ENCODE peak calls at places on chromosomes 1 and 21, in nine cellular contexts. One of them, this sample, is unnamed.

GRCh38 chr1:40479156-40479555 is 2.1 kb downstream of the ZFP69 start:
- DNase-seq in fibroblast of mammary gland: no peak
- DNase-seq in epithelial cell of proximal tubule: no peak
- DNase-seq in cardiac fibroblast: no peak
- DNase-seq in mucosa of gallbladder: no peak
- DNase-seq in NCI-H187 treated with DMSO at 0.1 percent for 48 hours: no peak
- DNase-seq in fibroblast of gingiva: no peak
- DNase-seq in GM03348: no peak
- DNase-seq in lower lobe of right lung: no peak
- DNase-seq in this sample: no peak

GRCh38 chr1:19676438-19676922 is 11.8 kb downstream of the HTR6 start:
- DNase-seq in mucosa of gallbladder: peak
- DNase-seq in lower lobe of right lung: no peak
- DNase-seq in fibroblast of gingiva: peak
- DNase-seq in epithelial cell of proximal tubule: no peak
- DNase-seq in NCI-H187 treated with DMSO at 0.1 percent for 48 hours: no peak
- DNase-seq in fibroblast of mammary gland: peak
- DNase-seq in GM03348: peak
- DNase-seq in cardiac fibroblast: peak
- DNase-seq in this sample: no peak

GRCh38 chr1:219298581-219299148 is 125.0 kb downstream of the LYPLAL1 start:
- DNase-seq in GM03348: peak
- DNase-seq in mucosa of gallbladder: no peak
- DNase-seq in fibroblast of mammary gland: peak
- DNase-seq in NCI-H187 treated with DMSO at 0.1 percent for 48 hours: no peak
- DNase-seq in cardiac fibroblast: peak
- DNase-seq in epithelial cell of proximal tubule: no peak
- DNase-seq in lower lobe of right lung: no peak
- DNase-seq in fibroblast of gingiva: peak
- DNase-seq in this sample: no peak

GRCh38 chr1:196148367-196148970 is 459.8 kb downstream of the KCNT2 start:
- DNase-seq in mucosa of gallbladder: no peak
- DNase-seq in GM03348: peak
- DNase-seq in cardiac fibroblast: peak
- DNase-seq in NCI-H187 treated with DMSO at 0.1 percent for 48 hours: no peak
- DNase-seq in lower lobe of right lung: no peak
- DNase-seq in fibroblast of mammary gland: peak
- DNase-seq in fibroblast of gingiva: peak
- DNase-seq in epithelial cell of proximal tubule: no peak
- DNase-seq in this sample: no peak

GRCh38 chr1:26417111-26417510 is 6.5 kb downstream of the LIN28A start:
- DNase-seq in cardiac fibroblast: peak
- DNase-seq in GM03348: peak
- DNase-seq in NCI-H187 treated with DMSO at 0.1 percent for 48 hours: no peak
- DNase-seq in lower lobe of right lung: peak
- DNase-seq in fibroblast of gingiva: peak
- DNase-seq in mucosa of gallbladder: peak
- DNase-seq in epithelial cell of proximal tubule: no peak
- DNase-seq in fibroblast of mammary gland: peak
- DNase-seq in this sample: peak

GRCh38 chr1:158353333-158354038 is at the start of gene CD1E:
- DNase-seq in epithelial cell of proximal tubule: no peak
- DNase-seq in mucosa of gallbladder: no peak
- DNase-seq in lower lobe of right lung: no peak
- DNase-seq in fibroblast of mammary gland: no peak
- DNase-seq in fibroblast of gingiva: no peak
- DNase-seq in NCI-H187 treated with DMSO at 0.1 percent for 48 hours: no peak
- DNase-seq in cardiac fibroblast: no peak
- DNase-seq in GM03348: no peak
- DNase-seq in this sample: no peak

GRCh38 chr1:19596065-19596718 is 47.9 kb upstream of the NBL1 start:
- DNase-seq in lower lobe of right lung: no peak
- DNase-seq in fibroblast of gingiva: peak
- DNase-seq in epithelial cell of proximal tubule: no peak
- DNase-seq in mucosa of gallbladder: peak
- DNase-seq in NCI-H187 treated with DMSO at 0.1 percent for 48 hours: peak
- DNase-seq in fibroblast of mammary gland: no peak
- DNase-seq in GM03348: peak
- DNase-seq in cardiac fibroblast: no peak
- DNase-seq in this sample: no peak

GRCh38 chr1:171738921-171739320 is 2.9 kb downstream of the VAMP4 start:
- DNase-seq in cardiac fibroblast: no peak
- DNase-seq in NCI-H187 treated with DMSO at 0.1 percent for 48 hours: no peak
- DNase-seq in fibroblast of mammary gland: peak
- DNase-seq in mucosa of gallbladder: no peak
- DNase-seq in GM03348: peak
- DNase-seq in lower lobe of right lung: no peak
- DNase-seq in epithelial cell of proximal tubule: no peak
- DNase-seq in fibroblast of gingiva: peak
- DNase-seq in this sample: no peak

GRCh38 chr1:159986093-159986492 is 32.1 kb upstream of the SLAMF9 start:
- DNase-seq in mucosa of gallbladder: no peak
- DNase-seq in epithelial cell of proximal tubule: no peak
- DNase-seq in GM03348: no peak
- DNase-seq in cardiac fibroblast: no peak
- DNase-seq in NCI-H187 treated with DMSO at 0.1 percent for 48 hours: no peak
- DNase-seq in fibroblast of mammary gland: no peak
- DNase-seq in lower lobe of right lung: no peak
- DNase-seq in fibroblast of gingiva: no peak
- DNase-seq in this sample: no peak

GRCh38 chr1:42162181-42162580 is 2.4 kb downstream of the GUCA2A start:
- DNase-seq in fibroblast of gingiva: no peak
- DNase-seq in NCI-H187 treated with DMSO at 0.1 percent for 48 hours: no peak
- DNase-seq in fibroblast of mammary gland: no peak
- DNase-seq in cardiac fibroblast: no peak
- DNase-seq in epithelial cell of proximal tubule: no peak
- DNase-seq in GM03348: no peak
- DNase-seq in lower lobe of right lung: no peak
- DNase-seq in mucosa of gallbladder: no peak
- DNase-seq in this sample: no peak

GRCh38 chr1:12472798-12473551 is 145.0 kb downstream of the DHRS3 start:
- DNase-seq in NCI-H187 treated with DMSO at 0.1 percent for 48 hours: no peak
- DNase-seq in GM03348: no peak
- DNase-seq in cardiac fibroblast: no peak
- DNase-seq in epithelial cell of proximal tubule: no peak
- DNase-seq in mucosa of gallbladder: no peak
- DNase-seq in fibroblast of gingiva: no peak
- DNase-seq in fibroblast of mammary gland: no peak
- DNase-seq in lower lobe of right lung: no peak
- DNase-seq in this sample: peak

GRCh38 chr1:155759966-155760630 is 71.2 kb downstream of the DAP3 start:
- DNase-seq in epithelial cell of proximal tubule: no peak
- DNase-seq in cardiac fibroblast: no peak
- DNase-seq in fibroblast of gingiva: no peak
- DNase-seq in lower lobe of right lung: no peak
- DNase-seq in GM03348: no peak
- DNase-seq in fibroblast of mammary gland: no peak
- DNase-seq in mucosa of gallbladder: no peak
- DNase-seq in NCI-H187 treated with DMSO at 0.1 percent for 48 hours: no peak
- DNase-seq in this sample: no peak

GRCh38 chr21:41187537-41188025 is 19.6 kb downstream of the BACE2 start:
- DNase-seq in lower lobe of right lung: no peak
- DNase-seq in fibroblast of gingiva: no peak
- DNase-seq in mucosa of gallbladder: no peak
- DNase-seq in cardiac fibroblast: no peak
- DNase-seq in GM03348: no peak
- DNase-seq in epithelial cell of proximal tubule: no peak
- DNase-seq in fibroblast of mammary gland: no peak
- DNase-seq in NCI-H187 treated with DMSO at 0.1 percent for 48 hours: no peak
- DNase-seq in this sample: no peak

GRCh38 chr21:36768496-36768895 is 69.6 kb downstream of the SIM2 start:
- DNase-seq in lower lobe of right lung: no peak
- DNase-seq in NCI-H187 treated with DMSO at 0.1 percent for 48 hours: no peak
- DNase-seq in mucosa of gallbladder: no peak
- DNase-seq in epithelial cell of proximal tubule: no peak
- DNase-seq in fibroblast of mammary gland: no peak
- DNase-seq in GM03348: no peak
- DNase-seq in fibroblast of gingiva: no peak
- DNase-seq in cardiac fibroblast: no peak
- DNase-seq in this sample: no peak

GRCh38 chr1:91768786-91769697 is 116.9 kb downstream of the TGFBR3 start:
- DNase-seq in fibroblast of mammary gland: peak
- DNase-seq in GM03348: no peak
- DNase-seq in cardiac fibroblast: peak
- DNase-seq in mucosa of gallbladder: no peak
- DNase-seq in epithelial cell of proximal tubule: no peak
- DNase-seq in NCI-H187 treated with DMSO at 0.1 percent for 48 hours: no peak
- DNase-seq in lower lobe of right lung: no peak
- DNase-seq in fibroblast of gingiva: no peak
- DNase-seq in this sample: no peak